ENCODE peak calls at places on chromosomes 13 and 19, in eight cellular contexts. E, W, K, J, M, S, C and P are unnamed samples.

GRCh38 chr13:24660023-24660806 is 20.0 kb upstream of the ATP12A start:
- DNase-seq in J (no peak), C (no peak), E (no peak), W (no peak), S (no peak), K (no peak), M (no peak), P (no peak)

GRCh38 chr13:77696006-77696862 is 1.3 kb upstream of the SLAIN1 start:
- DNase-seq in J (no peak), C (no peak), K (no peak), M (no peak), E (no peak), W (no peak), S (no peak), P (no peak)

GRCh38 chr19:43372462-43372861 is 19.0 kb downstream of the CD177 start:
- DNase-seq in C (no peak), J (no peak), W (no peak), M (peak), K (no peak), S (no peak), E (no peak), P (no peak)

GRCh38 chr13:32376642-32377418 is 51.1 kb downstream of the N4BP2L1 start:
- DNase-seq in E (no peak), J (no peak), K (no peak), M (no peak), C (no peak), S (no peak), W (no peak), P (no peak)

GRCh38 chr19:51001495-51001894 is at the start of gene KLK8:
- DNase-seq in J (no peak), M (no peak), C (no peak), E (no peak), W (no peak), S (no peak), K (no peak), P (no peak)

GRCh38 chr13:92830821-92831220 is 395.8 kb upstream of the GPC6 start:
- DNase-seq in C (no peak), W (no peak), S (no peak), K (no peak), E (no peak), J (no peak), M (no peak), P (no peak)

GRCh38 chr13:44903596-44903995 is 85.7 kb downstream of the NUFIP1 start:
- DNase-seq in M (peak), E (peak), C (peak), J (peak), K (peak), S (peak), W (no peak), P (peak)

GRCh38 chr19:54188224-54188871 is 1.0 kb downstream of the MBOAT7 start:
- DNase-seq in S (no peak), E (peak), K (no peak), M (peak), W (no peak), C (peak), J (no peak), P (peak)

GRCh38 chr19:40954573-40954972 is 36.5 kb upstream of the CYP2B6 start:
- DNase-seq in E (peak), J (no peak), W (no peak), C (no peak), M (no peak), K (no peak), S (no peak), P (peak)

GRCh38 chr19:3576696-3577443 is 4.1 kb downstream of the HMG20B start:
- DNase-seq in K (no peak), C (no peak), M (peak), E (peak), S (peak), J (peak), W (no peak), P (peak)

GRCh38 chr13:111658150-111659100 is 338.0 kb downstream of the TEX29 start:
- DNase-seq in E (no peak), K (no peak), C (no peak), S (no peak), W (no peak), J (no peak), M (no peak), P (no peak)

GRCh38 chr19:49061445-49061844 is 3.2 kb downstream of the NTF4 start:
- DNase-seq in J (no peak), S (no peak), M (no peak), W (no peak), C (no peak), K (no peak), E (no peak), P (no peak)

GRCh38 chr13:35916186-35916585 is 215.0 kb downstream of the DCLK1 start:
- DNase-seq in J (no peak), S (no peak), W (no peak), K (no peak), M (no peak), C (no peak), E (no peak), P (no peak)

GRCh38 chr19:58274771-58275199 is 4.0 kb upstream of the ZNF8 start:
- DNase-seq in K (no peak), S (no peak), W (no peak), C (no peak), M (peak), J (no peak), E (peak), P (peak)

GRCh38 chr13:109788372-109789195 is 2.2 kb upstream of the IRS2 start:
- DNase-seq in S (no peak), J (no peak), C (no peak), M (no peak), K (no peak), E (no peak), W (no peak), P (no peak)

GRCh38 chr19:4277051-4277700 is 1.9 kb upstream of the SHD start:
- DNase-seq in M (no peak), C (no peak), W (no peak), J (no peak), E (no peak), K (no peak), S (no peak), P (no peak)

GRCh38 chr13:44267966-44268365 is 105.7 kb upstream of the SERP2 start:
- DNase-seq in M (peak), K (peak), C (no peak), J (no peak), W (no peak), E (peak), S (peak), P (peak)

GRCh38 chr13:23616228-23616627 is 46.0 kb downstream of the TNFRSF19 start:
- DNase-seq in M (no peak), J (no peak), C (no peak), E (no peak), K (no peak), W (no peak), S (no peak), P (no peak)

GRCh38 chr13:76387561-76387960 is 498.6 kb downstream of the KCTD12 start:
- DNase-seq in E (peak), K (no peak), W (no peak), J (no peak), S (no peak), M (no peak), C (no peak), P (peak)

GRCh38 chr19:45607071-45608029 is 5.3 kb upstream of the GPR4 start:
- DNase-seq in J (peak), M (peak), S (peak), C (peak), E (peak), K (peak), W (peak), P (peak)

GRCh38 chr13:66265446-66265845 is 964.7 kb downstream of the PCDH9 start:
- DNase-seq in E (no peak), K (no peak), J (no peak), S (no peak), M (no peak), C (no peak), W (no peak), P (peak)

GRCh38 chr19:47745010-47745901 is at the start of gene NOP53:
- DNase-seq in C (peak), E (peak), K (peak), J (peak), S (peak), W (peak), M (peak), P (peak)

GRCh38 chr19:41431426-41432386 is 4.5 kb upstream of the B3GNT8 start:
- DNase-seq in J (peak), M (peak), K (no peak), C (peak), W (no peak), S (no peak), E (peak), P (peak)

GRCh38 chr19:48010932-48011758 is 16.7 kb downstream of the ELSPBP1 start:
- DNase-seq in S (no peak), J (no peak), M (no peak), K (no peak), C (no peak), W (no peak), E (no peak), P (no peak)

GRCh38 chr19:45419396-45419795 is 4.3 kb downstream of the ERCC1 start:
- DNase-seq in W (no peak), M (no peak), K (no peak), C (no peak), S (no peak), J (no peak), E (no peak), P (no peak)

GRCh38 chr19:39355253-39355652 is 13.0 kb downstream of the SAMD4B start:
- DNase-seq in W (no peak), J (no peak), C (no peak), K (no peak), S (no peak), E (no peak), M (no peak), P (no peak)

GRCh38 chr13:43071824-43072223 is 48.4 kb downstream of the DNAJC15 start:
- DNase-seq in M (no peak), S (no peak), J (no peak), W (no peak), E (no peak), C (no peak), K (no peak), P (no peak)

GRCh38 chr19:11254662-11255061 is 7.7 kb downstream of the DOCK6 start:
- DNase-seq in S (no peak), W (no peak), J (no peak), E (no peak), C (no peak), M (no peak), K (no peak), P (no peak)
- TF ChIP-seq CTCF in S (peak), W (no peak), J (no peak), E (no peak), C (no peak), M (no peak), K (no peak), P (no peak)

GRCh38 chr13:29903524-29903923 is 53.1 kb upstream of the UBL3 start:
- DNase-seq in W (no peak), K (no peak), C (no peak), M (no peak), J (no peak), E (no peak), S (no peak), P (no peak)

GRCh38 chr13:29906432-29907011 is 56.1 kb upstream of the UBL3 start:
- DNase-seq in J (no peak), W (no peak), C (no peak), S (no peak), E (no peak), M (no peak), K (no peak), P (no peak)

GRCh38 chr13:29902632-29903305 is 52.4 kb upstream of the UBL3 start:
- DNase-seq in W (no peak), E (peak), K (no peak), M (no peak), C (no peak), J (no peak), S (no peak), P (no peak)

GRCh38 chr13:29905845-29906244 is 55.4 kb upstream of the UBL3 start:
- DNase-seq in K (no peak), E (peak), C (peak), M (peak), W (no peak), S (no peak), J (no peak), P (no peak)

DNA sequence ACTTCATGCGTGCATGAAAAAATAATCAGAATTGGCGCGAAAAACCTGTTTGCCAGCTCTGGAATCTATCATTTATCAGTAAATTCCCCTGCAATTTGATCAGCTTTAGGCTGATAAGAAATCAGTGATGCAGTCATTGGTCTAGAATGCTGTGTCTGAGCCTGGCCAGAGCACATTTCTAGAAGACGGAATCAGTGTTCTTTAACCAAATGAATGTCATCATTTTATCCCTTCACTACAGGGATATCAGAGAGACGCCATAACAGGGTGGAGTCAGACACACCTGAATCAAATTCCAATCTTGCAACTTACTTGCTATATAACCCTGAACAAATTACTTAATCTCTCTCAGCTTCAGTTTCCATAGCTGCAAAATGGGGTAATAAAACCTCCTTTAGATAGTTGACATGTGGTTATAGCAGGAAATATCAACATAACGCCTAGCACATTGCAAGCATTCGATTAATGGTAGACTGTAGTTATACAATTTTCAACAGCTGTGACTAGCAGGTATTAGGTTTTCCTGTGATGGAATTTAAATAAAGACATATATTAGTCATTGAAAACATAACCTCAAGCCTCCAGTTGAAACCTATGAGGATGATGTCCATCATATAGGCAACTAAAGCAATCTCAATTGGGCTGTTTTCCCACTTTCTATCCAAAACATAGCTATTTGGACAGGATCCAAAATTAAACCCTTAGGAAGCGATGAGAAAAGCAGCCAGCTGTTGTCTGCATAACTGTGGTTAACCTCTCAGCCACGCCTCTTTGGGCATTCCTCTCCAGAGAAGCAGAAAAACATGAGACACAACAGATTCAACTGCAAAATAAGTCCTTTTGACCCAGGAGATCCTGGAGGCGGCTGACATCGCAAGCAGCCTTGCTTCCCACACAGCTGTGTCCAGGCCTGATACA is 51.6 kb upstream of the UBL3 start:
- DNase-seq in K (peak), S (peak), C (no peak), W (no peak), M (peak), E (peak), J (no peak), P (peak)
- H3K4me3 ChIP-seq in K (peak), S (no peak), C (no peak), W (no peak), M (no peak), E (peak), J (peak), P (no peak)

DNA sequence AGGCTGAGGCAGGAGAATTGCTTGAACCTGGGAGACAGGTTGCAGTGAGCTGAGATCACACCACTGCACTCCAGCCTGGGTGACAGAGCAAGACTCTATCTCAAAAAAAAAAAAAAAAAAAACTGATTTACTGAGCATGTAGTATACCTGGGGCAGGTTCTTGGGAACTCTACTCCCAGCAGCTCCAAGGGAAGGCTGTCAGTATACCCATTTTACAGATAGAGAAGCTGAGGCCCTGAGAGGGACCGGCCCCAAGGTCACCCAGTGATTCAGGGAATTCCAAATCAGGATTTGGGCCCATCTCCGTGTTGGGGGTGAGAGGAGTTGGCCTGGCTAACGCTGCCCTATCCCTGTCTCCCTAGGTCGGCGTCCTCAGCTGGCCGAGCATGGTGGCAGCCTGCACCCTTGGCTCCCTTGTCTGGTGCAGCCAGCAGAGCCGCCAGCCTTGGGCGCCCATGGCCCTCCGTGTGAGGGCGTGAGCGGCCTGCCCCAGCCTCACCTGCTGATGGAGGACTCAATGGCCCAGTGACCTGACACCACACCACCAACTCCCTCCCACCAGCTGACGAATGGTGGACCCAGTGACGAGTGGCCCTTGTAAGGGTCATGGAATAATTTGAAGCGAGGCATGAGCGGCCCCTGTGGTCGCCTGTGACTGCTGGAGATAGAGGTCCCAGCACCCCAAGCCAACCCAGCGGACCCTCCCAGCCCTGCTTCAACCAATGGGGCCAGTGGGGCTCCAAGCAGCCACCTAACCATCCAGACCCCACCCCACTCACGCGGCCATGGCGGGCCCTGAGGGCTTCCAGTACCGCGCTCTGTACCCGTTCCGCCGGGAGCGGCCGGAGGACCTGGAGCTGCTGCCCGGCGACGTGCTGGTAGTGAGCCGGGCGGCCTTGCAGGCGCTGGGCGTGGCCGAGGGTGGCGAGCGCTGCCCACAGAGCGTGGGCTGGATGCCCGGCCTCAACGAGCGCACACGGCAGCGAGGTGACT is 2.4 kb downstream of the PIK3R2 start:
- DNase-seq in J (no peak), S (no peak), E (no peak), K (no peak), C (peak), W (no peak), M (no peak), P (no peak)
- TF ChIP-seq CTCF in J (no peak), S (no peak), E (no peak), K (no peak), C (no peak), W (no peak), M (no peak), P (no peak)

GRCh38 chr19:8659905-8660304 is 29.5 kb downstream of the NFILZ start:
- DNase-seq in K (no peak), C (no peak), E (no peak), S (no peak), J (no peak), W (no peak), M (no peak), P (no peak)

GRCh38 chr19:8655340-8655709 is 24.9 kb downstream of the NFILZ start:
- DNase-seq in S (no peak), W (no peak), E (no peak), C (no peak), J (no peak), K (no peak), M (no peak), P (no peak)

GRCh38 chr19:8657869-8658268 is 27.4 kb downstream of the NFILZ start:
- DNase-seq in M (no peak), W (no peak), E (no peak), K (no peak), J (no peak), C (no peak), S (no peak), P (no peak)

DNA sequence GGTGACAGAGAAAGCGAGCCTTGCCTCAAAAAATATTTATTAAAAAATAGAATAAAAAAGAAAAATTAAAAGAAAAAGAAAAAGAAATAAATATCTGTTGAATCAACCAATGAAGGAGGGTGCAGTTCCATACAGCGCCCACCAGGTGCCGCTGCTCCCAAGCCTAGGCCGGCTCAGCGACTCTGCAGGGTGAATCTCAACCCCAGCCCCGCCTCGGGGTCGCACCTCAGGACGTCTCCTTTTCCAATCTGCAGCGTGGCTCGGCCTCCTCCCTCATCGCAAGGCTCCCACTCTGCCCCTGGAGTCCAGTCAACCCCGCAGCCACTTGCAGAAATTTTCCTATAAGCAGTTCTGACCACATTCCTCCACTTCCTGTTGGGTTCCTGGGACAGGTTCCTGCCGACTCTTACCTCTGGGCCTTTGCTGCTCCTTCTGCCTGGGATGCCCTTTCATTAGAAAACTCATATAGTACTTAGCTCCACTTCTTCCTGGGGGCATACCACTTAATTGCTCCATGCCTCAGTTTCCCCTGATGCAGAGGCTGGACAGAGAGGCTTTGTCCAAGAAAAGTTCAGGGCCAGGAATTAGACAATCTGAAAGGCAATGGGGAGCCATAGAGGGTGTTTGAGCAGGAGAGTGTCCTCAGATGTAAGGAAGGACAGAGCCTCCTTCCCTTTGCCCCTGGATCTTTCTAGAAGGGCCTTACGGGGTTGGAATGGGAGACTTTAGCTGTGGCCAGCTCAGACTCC is 24.3 kb downstream of the NFILZ start:
- DNase-seq in K (no peak), E (peak), C (peak), J (no peak), S (no peak), W (peak), M (peak), P (peak)
- H3K4me3 ChIP-seq in K (no peak), E (no peak), C (peak), J (peak), S (no peak), W (no peak), M (no peak), P (no peak)